ENCODE peak calls at places on chromosomes 1 and 21, in five cellular contexts. J is H7, W is AG10803, R is progenitor cell of endocrine pancreas, I is NCI-H1436. A is an unnamed sample.

GRCh38 chr1:93257889-93258288 is 77.4 kb downstream of the CCDC18 start:
- DNase-seq in J (no peak), W (no peak), R (no peak), I (no peak), A (no peak)

GRCh38 chr21:45470087-45470515 is 65.1 kb downstream of the COL18A1 start:
- DNase-seq in J (no peak), W (peak; percentile 52), R (no peak), I (no peak), A (no peak)

GRCh38 chr1:107976431-107977215 is 11.6 kb upstream of the VAV3 start:
- DNase-seq in J (no peak), W (no peak), R (no peak), I (no peak), A (no peak)

GRCh38 chr1:155219592-155220031 is 11.1 kb downstream of the MTX1 start:
- DNase-seq in J (peak; percentile 85), W (peak; percentile 25), R (no peak), I (no peak), A (peak; percentile 61)

GRCh38 chr1:34904236-34905097 is 25.0 kb downstream of the DLGAP3 start:
- DNase-seq in J (peak; percentile 59), W (no peak), R (no peak), I (no peak), A (no peak)

GRCh38 chr1:19892628-19893168 is 10.5 kb downstream of the OTUD3 start:
- DNase-seq in J (no peak), W (peak; percentile 20), R (no peak), I (no peak), A (no peak)

GRCh38 chr1:91122106-91122717 is 100.4 kb upstream of the ZNF644 start:
- DNase-seq in J (no peak), W (no peak), R (no peak), I (no peak), A (no peak)

GRCh38 chr1:34328281-34328680 is 151.6 kb downstream of the C1orf94 start:
- DNase-seq in J (no peak), W (no peak), R (no peak), I (no peak), A (no peak)

GRCh38 chr1:151989131-151989868 is 4.4 kb downstream of the S100A10 start:
- DNase-seq in J (no peak), W (peak; percentile 92), R (no peak), I (no peak), A (peak; percentile 84)

GRCh38 chr1:77347646-77348045 is 65.8 kb downstream of the AK5 start:
- DNase-seq in J (no peak), W (peak; percentile 92), R (no peak), I (no peak), A (no peak)

GRCh38 chr1:114718661-114719423 is 2.3 kb upstream of the NRAS start:
- DNase-seq in J (no peak), W (peak; percentile 23), R (no peak), I (no peak), A (no peak)

GRCh38 chr1:230758705-230759354 is 11.6 kb downstream of the CAPN9 start:
- DNase-seq in J (no peak), W (peak; percentile 82), R (no peak), I (no peak), A (no peak)

GRCh38 chr1:20322081-20322824 is 31.6 kb downstream of the VWA5B1 start:
- DNase-seq in J (no peak), W (no peak), R (no peak), I (no peak), A (no peak)

GRCh38 chr1:228793032-228793431 is 57.8 kb downstream of the RHOU start:
- DNase-seq in J (no peak), W (no peak), R (no peak), I (no peak), A (no peak)

GRCh38 chr1:186799689-186800054 is 29.1 kb upstream of the PLA2G4A start:
- DNase-seq in J (no peak), W (no peak), R (no peak), I (no peak), A (no peak)

GRCh38 chr1:181083842-181084605 is 4.5 kb upstream of the IER5 start:
- DNase-seq in J (peak; percentile 73), W (peak; percentile 62), R (no peak), I (no peak), A (peak; percentile 60)

GRCh38 chr1:53526451-53527101 is 67.4 kb downstream of the DMRTB1 start:
- DNase-seq in J (peak; percentile 78), W (peak; percentile 86), R (peak; percentile 40), I (no peak), A (peak; percentile 20)

GRCh38 chr1:16145030-16145987 is 10.6 kb downstream of the EPHA2 start:
- DNase-seq in J (peak; percentile 88), W (peak; percentile 87), R (no peak), I (no peak), A (peak; percentile 88)

GRCh38 chr1:44326066-44326701 is 28.9 kb downstream of the ERI3 start:
- DNase-seq in J (no peak), W (peak; percentile 26), R (no peak), I (no peak), A (no peak)

GRCh38 chr21:31190516-31190915 is 152.2 kb upstream of the KRTAP19-8 start:
- DNase-seq in J (no peak), W (no peak), R (no peak), I (no peak), A (no peak)

GRCh38 chr1:2925923-2926322 is 95.3 kb upstream of the ACTRT2 start:
- DNase-seq in J (no peak), W (no peak), R (no peak), I (no peak), A (no peak)

GRCh38 chr1:37474697-37475379 is 458 bp downstream of the ZC3H12A start:
- DNase-seq in J (no peak), W (peak; percentile 38), R (peak; percentile 27), I (no peak), A (no peak)

GRCh38 chr1:207813513-207813881 is 61.6 kb downstream of the CD46 start:
- DNase-seq in J (no peak), W (no peak), R (no peak), I (no peak), A (no peak)

GRCh38 chr1:59332983-59333382 is 36.1 kb downstream of the FGGY start:
- DNase-seq in J (no peak), W (peak; percentile 76), R (no peak), I (no peak), A (no peak)

GRCh38 chr1:86703696-86704455 is 500 bp upstream of the SH3GLB1 start:
- DNase-seq in J (no peak), W (no peak), R (no peak), I (peak; percentile 60), A (peak; percentile 53)

GRCh38 chr21:14734191-14734590 is 188.1 kb upstream of the SAMSN1 start:
- DNase-seq in J (no peak), W (no peak), R (no peak), I (no peak), A (no peak)

GRCh38 chr1:34763142-34763781 is 3.7 kb downstream of the GJB4 start:
- DNase-seq in J (peak; percentile 78), W (peak; percentile 23), R (no peak), I (no peak), A (no peak)

GRCh38 chr1:181135462-181135781 is 46.9 kb downstream of the IER5 start:
- DNase-seq in J (peak; percentile 75), W (peak; percentile 77), R (no peak), I (no peak), A (peak; percentile 66)

GRCh38 chr1:172089768-172090510 is 248.6 kb downstream of the DNM3 start:
- DNase-seq in J (peak; percentile 38), W (peak; percentile 42), R (peak; percentile 11), I (no peak), A (peak; percentile 70)

GRCh38 chr1:41917835-41918449 is 780 bp downstream of the HIVEP3 start:
- DNase-seq in J (peak; percentile 77), W (peak; percentile 26), R (peak; percentile 44), I (peak; percentile 18), A (peak; percentile 30)